ENCODE peak calls at places on chromosomes 11 and 22, in eight cellular contexts. I is esophagus squamous epithelium; Z is cardiac muscle cell; X is right lobe of liver; T is ovary; C is left ventricle myocardium inferior; U is effector memory CD4-positive, alpha-beta T cell; H is prostate gland. K is an unnamed sample.
A peak's percentile ranks its signal among the peaks of the same experiment; 100 is the strongest.

GRCh38 chr22:29481265-29482000 is 1.4 kb downstream of the NEFH start:
- DNase-seq in I (no peak), Z (peak; percentile 27), X (no peak), T (peak; percentile 81), C (no peak), U (no peak), H (no peak), K (no peak)

GRCh38 chr11:72581067-72581466 is 93.2 kb downstream of the PDE2A start:
- DNase-seq in I (no peak), Z (no peak), X (no peak), T (no peak), C (no peak), U (no peak), H (no peak), K (no peak)

GRCh38 chr11:28448186-28448585 is 340.0 kb downstream of the METTL15 start:
- DNase-seq in I (no peak), Z (no peak), X (no peak), T (no peak), C (no peak), U (no peak), H (no peak), K (no peak)

GRCh38 chr11:393219-394033 is 583 bp upstream of the PKP3 start:
- DNase-seq in I (no peak), Z (peak; percentile 76), X (no peak), T (no peak), C (no peak), U (no peak), H (peak; percentile 80), K (no peak)

GRCh38 chr11:122524532-122524882 is 131.0 kb upstream of the UBASH3B start:
- DNase-seq in I (no peak), Z (peak; percentile 9), X (no peak), T (no peak), C (no peak), U (no peak), H (no peak), K (no peak)

GRCh38 chr11:43138621-43139140 is 173.1 kb upstream of the API5 start:
- DNase-seq in I (no peak), Z (no peak), X (no peak), T (no peak), C (no peak), U (no peak), H (no peak), K (no peak)

GRCh38 chr11:121337078-121337477 is 44.5 kb downstream of the SC5D start:
- DNase-seq in I (no peak), Z (no peak), X (no peak), T (no peak), C (no peak), U (no peak), H (no peak), K (no peak)

GRCh38 chr22:40721266-40721665 is 42.0 kb downstream of the MCHR1 start:
- DNase-seq in I (no peak), Z (no peak), X (no peak), T (no peak), C (no peak), U (no peak), H (no peak), K (no peak)

GRCh38 chr11:102437727-102438126 is 14.8 kb downstream of the TMEM123 start:
- DNase-seq in I (no peak), Z (no peak), X (no peak), T (no peak), C (no peak), U (no peak), H (no peak), K (no peak)

GRCh38 chr11:102435688-102436087 is 16.9 kb downstream of the TMEM123 start:
- DNase-seq in I (no peak), Z (no peak), X (no peak), T (no peak), C (no peak), U (no peak), H (no peak), K (no peak)

GRCh38 chr11:102437026-102437425 is 15.5 kb downstream of the TMEM123 start:
- DNase-seq in I (no peak), Z (peak; percentile 29), X (no peak), T (no peak), C (no peak), U (no peak), H (no peak), K (no peak)

GRCh38 chr11:102436546-102436945 is 16.0 kb downstream of the TMEM123 start:
- DNase-seq in I (no peak), Z (peak; percentile 37), X (no peak), T (no peak), C (no peak), U (no peak), H (no peak), K (no peak)

DNA sequence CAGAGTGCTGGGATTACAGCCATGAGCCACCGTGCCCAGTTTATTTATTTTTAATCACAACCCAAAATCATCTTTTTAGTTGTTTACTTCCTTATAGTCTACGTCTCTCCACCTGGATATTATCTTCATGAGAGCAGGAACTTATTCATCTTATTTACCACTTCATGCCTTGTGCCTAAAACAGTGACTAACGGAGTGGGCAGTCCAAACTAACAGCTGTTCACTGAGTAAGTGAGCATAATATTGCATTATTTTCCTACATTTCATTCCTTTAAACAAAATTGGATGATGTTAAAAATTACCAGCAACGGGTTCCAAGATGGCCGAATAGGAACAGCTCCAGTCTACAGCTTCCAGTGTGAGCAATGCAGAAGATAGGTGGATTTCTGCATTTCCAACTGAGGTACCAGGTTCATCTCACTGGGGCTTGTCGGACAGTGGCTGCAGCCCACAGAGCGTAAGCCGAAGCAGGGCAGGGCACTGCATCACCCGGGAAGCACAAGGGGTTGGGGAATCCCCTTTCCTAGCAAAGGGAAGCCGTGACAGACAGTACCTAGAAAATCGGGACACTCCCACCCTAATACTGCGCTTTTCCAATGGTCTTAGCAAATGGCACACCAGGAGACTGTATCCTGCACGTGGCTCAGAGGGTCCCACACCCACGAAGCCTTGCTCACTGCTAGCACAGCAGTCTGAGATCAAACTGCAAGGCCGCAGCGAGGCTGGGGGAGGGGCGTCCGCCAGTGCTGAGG is 14.1 kb downstream of the TMEM123 start:
- DNase-seq in I (no peak), Z (no peak), X (no peak), T (peak; percentile 19), C (no peak), U (no peak), H (no peak), K (no peak)
- H3K27ac ChIP-seq in I (no peak overlapping the region), Z (peak overlapping the region; percentile 15), X (no peak overlapping the region), T (no peak overlapping the region), C (no peak overlapping the region), U (no peak overlapping the region), H (no peak overlapping the region), K (no peak overlapping the region)

GRCh38 chr11:126139541-126140091 is 71.8 kb downstream of the RPUSD4 start:
- DNase-seq in I (no peak), Z (peak; percentile 95), X (no peak), T (peak; percentile 73), C (peak; percentile 53), U (no peak), H (no peak), K (no peak)
- H3K4me3 ChIP-seq in I (no peak overlapping the region), Z (no peak overlapping the region), X (no peak overlapping the region), T (no peak overlapping the region), C (no peak overlapping the region), U (no peak overlapping the region), H (no peak overlapping the region), K (no peak overlapping the region)

DNA sequence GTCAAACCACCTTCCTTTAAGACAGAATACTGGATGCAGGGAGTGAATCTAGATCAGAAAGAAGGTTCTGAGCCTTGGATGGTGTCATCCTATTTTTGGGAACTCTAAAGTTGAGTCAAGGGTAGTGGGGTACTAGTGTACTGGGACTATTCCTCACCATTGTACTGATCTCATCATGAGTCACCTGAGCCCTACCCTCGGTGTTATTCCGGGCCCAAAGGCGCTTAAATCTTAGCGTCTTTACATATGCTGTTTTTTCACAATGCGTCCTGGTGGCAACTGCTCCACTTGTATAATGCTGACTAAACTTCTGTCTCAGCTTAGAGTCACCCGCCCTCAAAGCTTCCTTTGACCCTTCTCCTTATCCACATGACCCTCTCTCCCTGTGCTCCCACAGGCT is 25.3 kb upstream of the PATE1 start:
- DNase-seq in I (no peak), Z (no peak), X (no peak), T (no peak), C (no peak), U (no peak), H (no peak), K (no peak)
- H3K27me3 ChIP-seq in I (no peaks in the 10 kb centered on the region), Z (no peaks in the 10 kb centered on the region), X (no peaks in the 10 kb centered on the region), T (no peaks in the 10 kb centered on the region), C (peaks cover 12% of the 10 kb centered on the region), U (peaks cover 3% of the 10 kb centered on the region), H (no peaks in the 10 kb centered on the region), K (no peaks in the 10 kb centered on the region)

GRCh38 chr11:112033902-112034301 is 8.7 kb downstream of the DLAT start:
- DNase-seq in I (no peak), Z (no peak), X (no peak), T (no peak), C (no peak), U (no peak), H (no peak), K (no peak)
- H3K27ac ChIP-seq in I (no peak overlapping the region), Z (no peak overlapping the region), X (no peak overlapping the region), T (no peak overlapping the region), C (no peak overlapping the region), U (no peak overlapping the region), H (no peak overlapping the region), K (no peak overlapping the region)

GRCh38 chr11:92702037-92702436 is 267.4 kb upstream of the MTNR1B start:
- DNase-seq in I (no peak), Z (no peak), X (no peak), T (no peak), C (no peak), U (no peak), H (no peak), K (no peak)
- H3K4me3 ChIP-seq in I (no peak overlapping the region), Z (no peak overlapping the region), X (no peak overlapping the region), T (no peak overlapping the region), C (no peak overlapping the region), U (no peak overlapping the region), H (no peak overlapping the region), K (no peak overlapping the region)

DNA sequence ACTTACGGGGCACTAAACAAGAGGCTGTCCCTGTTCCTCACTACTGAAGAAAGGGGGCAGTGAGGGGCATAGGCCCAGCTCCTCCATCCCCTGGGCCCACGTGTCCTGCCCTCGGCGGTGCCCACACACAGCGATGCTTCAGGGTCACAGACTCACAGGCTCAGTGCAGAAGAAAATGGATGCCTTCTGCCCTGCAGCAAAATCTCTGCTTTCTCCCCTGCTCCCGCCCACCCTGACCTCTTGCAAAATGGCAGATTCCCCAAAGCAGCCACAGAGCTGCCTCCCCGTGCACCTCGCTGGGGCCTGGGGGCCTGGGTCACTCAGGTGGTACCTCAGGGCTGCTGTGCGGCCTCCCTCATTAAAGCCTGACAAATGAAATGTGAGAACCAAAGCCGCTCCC is 204.0 kb downstream of the DSCAML1 start:
- DNase-seq in I (no peak), Z (no peak), X (no peak), T (no peak), C (no peak), U (no peak), H (no peak), K (no peak)
- H3K27me3 ChIP-seq in I (no peaks in the 10 kb centered on the region), Z (peaks cover 34% of the 10 kb centered on the region), X (no peaks in the 10 kb centered on the region), T (no peaks in the 10 kb centered on the region), C (peaks cover 33% of the 10 kb centered on the region), U (no peaks in the 10 kb centered on the region), H (no peaks in the 10 kb centered on the region), K (no peaks in the 10 kb centered on the region)

GRCh38 chr22:44449061-44449682 is 48.9 kb downstream of the RTL6 start:
- DNase-seq in I (no peak), Z (peak; percentile 88), X (no peak), T (no peak), C (no peak), U (no peak), H (no peak), K (peak; percentile 63)
- H3K27ac ChIP-seq in I (peak overlapping the region; percentile 14), Z (no peak overlapping the region), X (no peak overlapping the region), T (no peak overlapping the region), C (no peak overlapping the region), U (no peak overlapping the region), H (no peak overlapping the region), K (peak overlapping the region; percentile 68)

K was measured in ascending aorta.